ENCODE peak calls at places on chromosome 12, in seven cellular contexts. U, X, J, O, F, Z and A are unnamed samples.

GRCh38 chr12:95551305-95551704 is at the start of gene USP44:
- ATAC-seq in U (no peak), X (no peak), J (no peak), O (no peak), F (no peak), Z (no peak), A (no peak)

GRCh38 chr12:82461851-82462250 is 103.5 kb downstream of the METTL25 start:
- ATAC-seq in U (no peak), X (no peak), J (no peak), O (no peak), F (peak), Z (no peak), A (no peak)

GRCh38 chr12:25740617-25741016 is 187.5 kb upstream of the LMNTD1 start:
- ATAC-seq in U (no peak), X (no peak), J (no peak), O (no peak), F (no peak), Z (no peak), A (no peak)

GRCh38 chr12:58425481-58426392 is 484.4 kb downstream of the ATP23 start:
- ATAC-seq in U (peak), X (no peak), J (no peak), O (peak), F (peak), Z (peak), A (peak)

GRCh38 chr12:84786622-84787021 is 126.0 kb downstream of the SLC6A15 start:
- ATAC-seq in U (no peak), X (no peak), J (no peak), O (no peak), F (no peak), Z (no peak), A (no peak)

GRCh38 chr12:121996050-121996944 is 25.4 kb upstream of the BCL7A start:
- ATAC-seq in U (no peak), X (no peak), J (peak), O (no peak), F (no peak), Z (peak), A (no peak)

GRCh38 chr12:38543151-38543550 is 226.6 kb downstream of the ALG10B start:
- ATAC-seq in U (no peak), X (no peak), J (no peak), O (no peak), F (no peak), Z (no peak), A (no peak)

GRCh38 chr12:103495783-103496456 is at the start of gene C12orf42:
- ATAC-seq in U (peak), X (peak), J (peak), O (no peak), F (peak), Z (peak), A (peak)

GRCh38 chr12:4153343-4153892 is 120.1 kb upstream of the CCND2 start:
- ATAC-seq in U (no peak), X (peak), J (peak), O (no peak), F (peak), Z (peak), A (peak)

GRCh38 chr12:132517740-132518100 is 27.8 kb downstream of the FBRSL1 start:
- ATAC-seq in U (no peak), X (no peak), J (no peak), O (no peak), F (no peak), Z (no peak), A (no peak)

GRCh38 chr12:15214851-15215601 is 6.2 kb downstream of the RERG start:
- ATAC-seq in U (no peak), X (no peak), J (peak), O (no peak), F (no peak), Z (peak), A (no peak)

GRCh38 chr12:45235087-45236025 is 19.5 kb downstream of the ANO6 start:
- ATAC-seq in U (peak), X (no peak), J (peak), O (peak), F (peak), Z (peak), A (peak)

GRCh38 chr12:120735181-120735580 is 9.6 kb downstream of the ACADS start:
- ATAC-seq in U (no peak), X (no peak), J (no peak), O (no peak), F (no peak), Z (no peak), A (no peak)

GRCh38 chr12:54497883-54498282 is 331 bp downstream of the NCKAP1L start:
- ATAC-seq in U (no peak), X (peak), J (no peak), O (no peak), F (no peak), Z (no peak), A (peak)

GRCh38 chr12:32834122-32834521 is 62.5 kb downstream of the PKP2 start:
- ATAC-seq in U (no peak), X (no peak), J (peak), O (no peak), F (no peak), Z (peak), A (no peak)

GRCh38 chr12:3527181-3527580 is 36.2 kb downstream of the PRMT8 start:
- ATAC-seq in U (no peak), X (no peak), J (no peak), O (no peak), F (no peak), Z (no peak), A (no peak)

GRCh38 chr12:8680533-8680932 is 17.3 kb upstream of the RIMKLB start:
- ATAC-seq in U (no peak), X (no peak), J (no peak), O (no peak), F (no peak), Z (no peak), A (no peak)

GRCh38 chr12:46446645-46447044 is 74.1 kb upstream of the SLC38A2 start:
- ATAC-seq in U (no peak), X (no peak), J (no peak), O (no peak), F (no peak), Z (no peak), A (no peak)

GRCh38 chr12:59486827-59487226 is 109.0 kb upstream of the SLC16A7 start:
- ATAC-seq in U (no peak), X (no peak), J (no peak), O (no peak), F (no peak), Z (no peak), A (no peak)

GRCh38 chr12:121789800-121790748 is 3.4 kb downstream of the RHOF start:
- ATAC-seq in U (no peak), X (peak), J (peak), O (no peak), F (peak), Z (no peak), A (peak)

GRCh38 chr12:47652491-47653234 is 53.2 kb downstream of the RPAP3 start:
- ATAC-seq in U (no peak), X (no peak), J (peak), O (peak), F (no peak), Z (peak), A (no peak)

GRCh38 chr12:105820407-105821140 is 318.2 kb downstream of the NUAK1 start:
- ATAC-seq in U (no peak), X (no peak), J (peak), O (peak), F (no peak), Z (peak), A (no peak)